ENCODE peak calls at places on chromosomes 11 and 22, in six cellular contexts. B is HTR-8/SVneo; F is stimulated activated CD4-positive, alpha-beta T cell treated with anti-CD3 and anti-CD28 coated beads, Interleukin-1b, Interleukin-23, amount 100 ng/mL, for 4 hours; W is cardiac muscle cell; O is T-helper 2 cell; L is iris pigment epithelial cell. P is an unnamed sample.

GRCh38 chr11:27926056-27926455 is 181.9 kb downstream of the KIF18A start:
- DNase-seq in F (no peak), L (no peak), W (no peak), B (no peak), O (no peak), P (no peak)

GRCh38 chr11:79092791-79093313 is 348.0 kb downstream of the TENM4 start:
- DNase-seq in O (peak), F (no peak), L (peak), W (no peak), B (no peak), P (no peak)

GRCh38 chr11:27902981-27903624 is 202.8 kb upstream of the BDNF start:
- DNase-seq in B (no peak), L (peak), F (no peak), W (no peak), O (no peak), P (no peak)

GRCh38 chr11:76626921-76627391 is 43.6 kb downstream of the LRRC32 start:
- DNase-seq in O (peak), W (no peak), F (no peak), L (peak), B (no peak), P (no peak)

GRCh38 chr22:42623756-42624446 is 9.2 kb upstream of the POLDIP3 start:
- DNase-seq in B (no peak), O (no peak), L (no peak), F (no peak), W (no peak), P (no peak)

GRCh38 chr11:11513438-11513837 is 108.4 kb downstream of the GALNT18 start:
- DNase-seq in O (no peak), L (peak), B (no peak), W (no peak), F (no peak), P (no peak)

GRCh38 chr11:83249972-83250593 is 36.1 kb downstream of the CCDC90B start:
- DNase-seq in W (peak), B (peak), L (peak), F (no peak), O (peak), P (no peak)

GRCh38 chr22:43533131-43533530 is 121.3 kb downstream of the MPPED1 start:
- DNase-seq in F (no peak), O (no peak), L (no peak), W (no peak), B (no peak), P (no peak)

GRCh38 chr22:24359452-24360120 is 67.8 kb upstream of the ADORA2A start:
- DNase-seq in O (no peak), F (no peak), W (no peak), L (no peak), B (no peak), P (no peak)

GRCh38 chr11:64545605-64546004 is 45.4 kb upstream of the SLC22A12 start:
- DNase-seq in B (peak), O (no peak), L (peak), F (no peak), W (no peak), P (no peak)

GRCh38 chr11:126799974-126800373 is 200.6 kb downstream of the KIRREL3 start:
- DNase-seq in O (no peak), B (no peak), L (no peak), F (no peak), W (no peak), P (no peak)

GRCh38 chr11:1005913-1006312 is 30.6 kb downstream of the MUC6 start:
- DNase-seq in W (no peak), O (no peak), B (no peak), F (no peak), L (no peak), P (no peak)

GRCh38 chr11:67022341-67022933 is 497 bp upstream of the SYT12 start:
- DNase-seq in B (peak), F (no peak), W (no peak), L (peak), O (no peak), P (no peak)

GRCh38 chr11:120959189-120959588 is 64.7 kb upstream of the TBCEL start:
- DNase-seq in L (no peak), O (no peak), F (no peak), W (no peak), B (no peak), P (no peak)

GRCh38 chr11:204587-205109 is 2.6 kb downstream of the BET1L start:
- DNase-seq in W (no peak), F (no peak), B (no peak), O (no peak), L (no peak), P (no peak)

GRCh38 chr11:134207538-134208239 is 16.1 kb downstream of the NCAPD3 start:
- DNase-seq in F (peak), B (no peak), O (peak), W (peak), L (peak), P (no peak)

GRCh38 chr11:65766535-65766934 is 14.2 kb downstream of the AP5B1 start:
- DNase-seq in L (peak), W (no peak), F (no peak), B (no peak), O (peak), P (no peak)

GRCh38 chr11:91926967-91927366 is 297.7 kb upstream of the FAT3 start:
- DNase-seq in B (no peak), F (no peak), L (no peak), W (no peak), O (no peak), P (no peak)

GRCh38 chr11:20110908-20111669 is 49.2 kb downstream of the DBX1 start:
- DNase-seq in W (peak), L (peak), O (peak), B (peak), F (no peak), P (peak)

GRCh38 chr11:47532597-47533213 is 20.2 kb downstream of the CELF1 start:
- DNase-seq in O (no peak), F (no peak), L (no peak), B (no peak), W (peak), P (no peak)

GRCh38 chr11:116357769-116358544 is 414.8 kb downstream of the BUD13 start:
- DNase-seq in O (peak), L (no peak), B (no peak), F (no peak), W (peak), P (no peak)

GRCh38 chr11:111870113-111870512 is 1.3 kb downstream of the ALG9 start:
- DNase-seq in O (no peak), F (no peak), W (no peak), L (no peak), B (no peak), P (no peak)

GRCh38 chr22:44753189-44754042 is 1.0 kb downstream of the ARHGAP8 start:
- DNase-seq in B (no peak), O (no peak), L (peak), F (no peak), W (peak), P (no peak)

GRCh38 chr11:106503901-106504300 is 426.4 kb downstream of the AASDHPPT start:
- DNase-seq in B (no peak), W (no peak), L (peak), O (no peak), F (no peak), P (no peak)

GRCh38 chr11:71441251-71441650 is 6.9 kb downstream of the DHCR7 start:
- DNase-seq in W (no peak), B (no peak), O (no peak), F (no peak), L (no peak), P (no peak)

GRCh38 chr11:64862914-64863313 is 15.5 kb downstream of the EHD1 start:
- DNase-seq in O (no peak), F (no peak), B (no peak), W (no peak), L (no peak), P (no peak)

GRCh38 chr11:75765116-75765515 is 3.5 kb upstream of the DGAT2 start:
- DNase-seq in F (no peak), O (no peak), W (no peak), B (no peak), L (no peak), P (no peak)

GRCh38 chr11:72786305-72787261 is 7.3 kb downstream of the STARD10 start:
- DNase-seq in L (no peak), F (no peak), W (no peak), B (no peak), O (no peak), P (peak)

GRCh38 chr11:64339754-64340408 is at the start of gene CCDC88B:
- DNase-seq in L (no peak), B (no peak), W (no peak), O (peak), F (peak), P (no peak)

GRCh38 chr11:293293-293851 is 4.4 kb downstream of the PGGHG start:
- DNase-seq in W (no peak), F (no peak), L (no peak), B (no peak), O (no peak), P (no peak)

GRCh38 chr11:127859941-127860354 is 727.4 kb downstream of the ETS1 start:
- DNase-seq in F (no peak), B (no peak), O (no peak), W (no peak), L (no peak), P (no peak)

GRCh38 chr22:24875862-24876506 is 70.0 kb downstream of the SGSM1 start:
- DNase-seq in B (peak), F (no peak), W (peak), L (peak), O (peak), P (no peak)

P was measured in D721Med.